ENCODE peak calls at places on chromosomes 6 and 20, in ten cellular contexts. F is tibial artery; K is hepatocyte; M is left ventricle myocardium inferior; U is choroid plexus epithelial cell; Y is PC-9; O is spleen; S is upper lobe of left lung; Q is astrocyte of the spinal cord; J is CD8-positive, alpha-beta T cell. I is an unnamed sample.

GRCh38 chr6:73566954-73567591 is 46.2 kb upstream of the EEF1A1 start:
- DNase-seq in F (peak; percentile 85), K (peak; percentile 88), M (peak; percentile 55), U (peak; percentile 49), Y (peak; percentile 55), O (no peak), S (peak; percentile 90), Q (no peak), J (no peak), I (no peak)

GRCh38 chr6:99330159-99330558 is 19.3 kb downstream of the FAXC start:
- DNase-seq in F (peak; percentile 44), K (peak; percentile 82), M (no peak), U (peak; percentile 87), Y (peak; percentile 59), O (no peak), S (peak; percentile 57), Q (peak; percentile 69), J (peak; percentile 37), I (peak; percentile 76)

GRCh38 chr20:63692436-63693078 is 3.9 kb upstream of the TNFRSF6B start:
- DNase-seq in F (no peak), K (no peak), M (no peak), U (no peak), Y (no peak), O (peak; percentile 65), S (no peak), Q (no peak), J (no peak), I (no peak)

GRCh38 chr6:3419624-3420272 is 37.1 kb downstream of the SLC22A23 start:
- DNase-seq in F (no peak), K (peak; percentile 54), M (no peak), U (peak; percentile 51), Y (peak; percentile 78), O (no peak), S (peak; percentile 42), Q (peak; percentile 68), J (no peak), I (no peak)

GRCh38 chr20:41424546-41424945 is 57.9 kb upstream of the EMILIN3 start:
- DNase-seq in F (no peak), K (no peak), M (no peak), U (no peak), Y (no peak), O (no peak), S (no peak), Q (no peak), J (no peak), I (no peak)

GRCh38 chr20:25283221-25283951 is 35.5 kb downstream of the PYGB start:
- DNase-seq in F (peak; percentile 14), K (no peak), M (peak; percentile 8), U (no peak), Y (no peak), O (peak; percentile 72), S (peak; percentile 15), Q (no peak), J (no peak), I (no peak)

GRCh38 chr6:48912503-48912902 is 550.5 kb downstream of the MMUT start:
- DNase-seq in F (no peak), K (no peak), M (no peak), U (no peak), Y (no peak), O (no peak), S (no peak), Q (no peak), J (no peak), I (no peak)

GRCh38 chr6:161038229-161039003 is 46.8 kb downstream of the MAP3K4 start:
- DNase-seq in F (no peak), K (no peak), M (peak; percentile 24), U (peak; percentile 86), Y (peak; percentile 83), O (no peak), S (no peak), Q (peak; percentile 97), J (no peak), I (no peak)

GRCh38 chr6:87702589-87702945 is 534 bp upstream of the AKIRIN2 start:
- DNase-seq in F (no peak), K (peak; percentile 40), M (no peak), U (peak; percentile 84), Y (peak; percentile 73), O (no peak), S (no peak), Q (no peak), J (no peak), I (no peak)

GRCh38 chr20:58558483-58559367 is 43.5 kb upstream of the APCDD1L start:
- DNase-seq in F (no peak), K (no peak), M (no peak), U (no peak), Y (peak; percentile 28), O (no peak), S (no peak), Q (no peak), J (no peak), I (peak; percentile 67)
- TF ChIP-seq CTCF in F (no peak), K (no peak), M (no peak), U (no peak), Y (no peak), O (no peak), S (no peak), Q (no peak), J (no peak), I (peak; percentile 61)

DNA sequence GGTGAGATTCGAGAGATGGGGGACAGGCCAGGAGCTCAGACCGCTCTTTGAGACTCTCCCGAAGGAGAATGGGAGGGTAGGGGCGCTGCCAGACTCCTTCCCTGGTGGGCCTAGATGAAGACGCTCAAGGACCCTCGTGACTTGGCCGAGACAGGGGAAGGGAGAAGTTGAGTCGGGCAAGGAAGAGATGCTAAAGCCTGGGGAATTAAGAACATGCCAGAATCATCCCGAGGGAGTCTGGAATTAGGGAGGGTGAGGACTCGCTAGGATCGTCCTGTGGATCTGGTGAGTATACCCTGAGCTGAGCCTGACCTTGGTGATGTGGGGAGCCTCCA is 529 bp downstream of the UBE2C start:
- DNase-seq in F (no peak), K (no peak), M (no peak), U (no peak), Y (peak; percentile 34), O (no peak), S (no peak), Q (no peak), J (no peak), I (no peak)
- H3K4me3 ChIP-seq in F (peak overlapping the region; percentile 59), K (peak overlapping the region; percentile 27), M (peak overlapping the region; percentile 71), U (peak overlapping the region; percentile 78), Y (peak overlapping the region; percentile 77), O (peak overlapping the region; percentile 57), S (peak overlapping the region; percentile 67), Q (peak overlapping the region; percentile 83), J (peak overlapping the region; percentile 62), I (peak overlapping the region; percentile 87)

GRCh38 chr6:5497896-5498578 is 236.7 kb downstream of the FARS2 start:
- DNase-seq in F (no peak), K (no peak), M (no peak), U (peak; percentile 89), Y (no peak), O (no peak), S (no peak), Q (peak; percentile 87), J (no peak), I (no peak)

GRCh38 chr6:5493806-5494205 is 232.5 kb downstream of the FARS2 start:
- DNase-seq in F (no peak), K (no peak), M (no peak), U (no peak), Y (no peak), O (no peak), S (no peak), Q (no peak), J (no peak), I (no peak)

GRCh38 chr6:5501837-5502236 is 240.5 kb downstream of the FARS2 start:
- DNase-seq in F (no peak), K (no peak), M (peak; percentile 22), U (no peak), Y (no peak), O (no peak), S (no peak), Q (no peak), J (no peak), I (no peak)

GRCh38 chr6:5499644-5500306 is 238.5 kb downstream of the FARS2 start:
- DNase-seq in F (no peak), K (no peak), M (no peak), U (no peak), Y (no peak), O (no peak), S (no peak), Q (peak; percentile 74), J (no peak), I (no peak)

GRCh38 chr6:5498579-5498899 is 237.2 kb downstream of the FARS2 start:
- DNase-seq in F (no peak), K (no peak), M (no peak), U (no peak), Y (no peak), O (no peak), S (no peak), Q (no peak), J (no peak), I (no peak)
- TF ChIP-seq CTCF in F (no peak), K (no peak), M (no peak), U (no peak), Y (no peak), O (no peak), S (no peak), Q (no peak), J (no peak), I (no peak)

DNA sequence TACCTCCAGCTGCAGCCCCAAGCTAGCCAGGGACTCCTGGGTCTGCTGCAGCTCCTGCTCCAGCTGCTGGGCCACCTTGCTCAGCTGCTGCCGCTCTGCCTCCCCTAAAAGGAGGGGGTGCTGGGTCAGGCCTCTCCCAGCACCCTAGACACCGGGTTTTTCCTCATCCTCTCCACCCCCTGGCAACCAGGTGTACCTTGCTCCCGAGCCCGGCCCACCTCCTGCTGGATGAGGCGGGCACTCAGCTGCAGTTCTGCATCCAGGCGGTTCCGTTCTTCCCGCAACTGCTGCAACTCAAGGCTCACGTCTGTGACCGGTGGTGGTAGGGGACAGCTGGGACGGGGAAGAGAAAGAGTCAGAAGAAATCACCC is 6.1 kb upstream of the PSORS1C2 start:
- DNase-seq in F (no peak), K (no peak), M (no peak), U (no peak), Y (no peak), O (no peak), S (no peak), Q (no peak), J (no peak), I (no peak)
- H3K4me3 ChIP-seq in F (no peak overlapping the region), K (no peak overlapping the region), M (no peak overlapping the region), U (no peak overlapping the region), Y (no peak overlapping the region), O (no peak overlapping the region), S (no peak overlapping the region), Q (no peak overlapping the region), J (no peak overlapping the region), I (no peak overlapping the region)

GRCh38 chr20:61918548-61918947 is 147.1 kb downstream of the TAF4 start:
- DNase-seq in F (no peak), K (no peak), M (no peak), U (no peak), Y (no peak), O (no peak), S (no peak), Q (no peak), J (no peak), I (peak; percentile 67)
- TF ChIP-seq CTCF in F (no peak), K (no peak), M (no peak), U (no peak), Y (peak; percentile 27), O (no peak), S (no peak), Q (no peak), J (no peak), I (peak; percentile 65)

I was measured in endodermal cell.